ENCODE peak calls at places on chromosomes 1 and 21, in six cellular contexts. V is AG04449, S is brain microvascular endothelial cell, D is AG10803, I is transverse colon, G is K562. B is an unnamed sample.

GRCh38 chr1:13935336-13935735 is 235.3 kb downstream of the PRDM2 start:
- DNase-seq in I (no peak), S (no peak), G (no peak), D (no peak), V (no peak), B (no peak)

GRCh38 chr1:193222079-193222615 is 35.7 kb upstream of the B3GALT2 start:
- DNase-seq in G (no peak), V (no peak), I (no peak), S (no peak), D (no peak), B (peak; percentile 21)

GRCh38 chr1:213681788-213682340 is 305.9 kb upstream of the PROX1 start:
- DNase-seq in D (no peak), S (no peak), G (no peak), I (no peak), V (no peak), B (no peak)

GRCh38 chr1:65881070-65881594 is 88.4 kb downstream of the PDE4B start:
- DNase-seq in I (no peak), V (no peak), D (peak; percentile 65), G (no peak), S (no peak), B (peak; percentile 1)

GRCh38 chr1:39043513-39043912 is 17.4 kb downstream of the NDUFS5 start:
- DNase-seq in S (no peak), D (no peak), V (no peak), I (no peak), G (no peak), B (no peak)

GRCh38 chr1:22223176-22223575 is 80.3 kb upstream of the WNT4 start:
- DNase-seq in G (no peak), I (no peak), D (no peak), V (no peak), S (no peak), B (no peak)

GRCh38 chr1:8667869-8668595 is 149.4 kb downstream of the RERE start:
- DNase-seq in D (peak; percentile 59), G (no peak), S (no peak), V (no peak), I (peak; percentile 27), B (peak; percentile 50)

GRCh38 chr21:30642564-30642963 is at the start of gene KRTAP20-3:
- DNase-seq in V (no peak), I (no peak), G (no peak), S (no peak), D (no peak), B (no peak)

GRCh38 chr1:161919229-161919628 is 104.4 kb downstream of the OLFML2B start:
- DNase-seq in S (no peak), I (no peak), G (no peak), V (no peak), D (no peak), B (no peak)

GRCh38 chr1:225814381-225814780 is 4.5 kb downstream of the EPHX1 start:
- DNase-seq in D (no peak), I (no peak), V (no peak), S (no peak), G (no peak), B (no peak)

GRCh38 chr1:203572134-203572625 is 54.5 kb upstream of the ATP2B4 start:
- DNase-seq in G (no peak), D (peak; percentile 60), V (no peak), S (peak; percentile 85), I (no peak), B (peak; percentile 80)

GRCh38 chr1:56123421-56123820 is 455.9 kb downstream of the PLPP3 start:
- DNase-seq in I (no peak), G (no peak), D (peak; percentile 45), S (peak; percentile 82), V (no peak), B (peak; percentile 50)

GRCh38 chr1:15443281-15443680 is 5.0 kb downstream of the CTRC start:
- DNase-seq in I (no peak), G (no peak), V (no peak), D (no peak), S (no peak), B (no peak)

GRCh38 chr1:92804721-92805169 is 19.8 kb upstream of the EVI5 start:
- DNase-seq in D (peak; percentile 88), S (peak; percentile 99), I (peak; percentile 79), G (peak; percentile 61), V (peak; percentile 78), B (peak; percentile 99)

GRCh38 chr1:112849425-112849966 is 106.5 kb downstream of the SLC16A1 start:
- DNase-seq in S (peak; percentile 42), G (no peak), I (peak; percentile 31), D (peak; percentile 21), V (no peak), B (peak; percentile 39)

GRCh38 chr1:45266151-45266801 is 59.9 kb upstream of the ZSWIM5 start:
- DNase-seq in G (no peak), V (peak; percentile 49), D (peak; percentile 22), I (peak; percentile 45), S (peak; percentile 97), B (peak; percentile 91)

GRCh38 chr1:25051504-25051903 is 121.4 kb upstream of the RUNX3 start:
- DNase-seq in S (no peak), D (no peak), G (no peak), V (no peak), I (no peak), B (no peak)

GRCh38 chr1:172938676-172939075 is 112.1 kb downstream of the TNFSF18 start:
- DNase-seq in I (no peak), D (peak; percentile 83), S (no peak), V (no peak), G (no peak), B (peak; percentile 74)

GRCh38 chr1:204777591-204777990 is 92.1 kb upstream of the LRRN2 start:
- DNase-seq in G (no peak), S (no peak), D (no peak), I (no peak), V (no peak), B (no peak)
- H3K4me3 ChIP-seq in G (no peak overlapping the region), S (no peak overlapping the region), D (no peak overlapping the region), I (no peak overlapping the region), V (no peak overlapping the region), B (no peak overlapping the region)

GRCh38 chr1:110265186-110265585 is 55.1 kb downstream of the KCNC4 start:
- DNase-seq in V (no peak), G (no peak), S (no peak), I (no peak), D (no peak), B (no peak)

GRCh38 chr1:110262296-110262695 is 52.2 kb downstream of the KCNC4 start:
- DNase-seq in D (no peak), V (no peak), G (no peak), I (no peak), S (no peak), B (no peak)

GRCh38 chr1:110260194-110260593 is 50.1 kb downstream of the KCNC4 start:
- DNase-seq in D (no peak), V (no peak), G (no peak), I (no peak), S (no peak), B (no peak)

GRCh38 chr1:110264430-110264829 is 54.3 kb downstream of the KCNC4 start:
- DNase-seq in I (no peak), G (no peak), D (no peak), S (no peak), V (no peak), B (peak; percentile 18)

DNA sequence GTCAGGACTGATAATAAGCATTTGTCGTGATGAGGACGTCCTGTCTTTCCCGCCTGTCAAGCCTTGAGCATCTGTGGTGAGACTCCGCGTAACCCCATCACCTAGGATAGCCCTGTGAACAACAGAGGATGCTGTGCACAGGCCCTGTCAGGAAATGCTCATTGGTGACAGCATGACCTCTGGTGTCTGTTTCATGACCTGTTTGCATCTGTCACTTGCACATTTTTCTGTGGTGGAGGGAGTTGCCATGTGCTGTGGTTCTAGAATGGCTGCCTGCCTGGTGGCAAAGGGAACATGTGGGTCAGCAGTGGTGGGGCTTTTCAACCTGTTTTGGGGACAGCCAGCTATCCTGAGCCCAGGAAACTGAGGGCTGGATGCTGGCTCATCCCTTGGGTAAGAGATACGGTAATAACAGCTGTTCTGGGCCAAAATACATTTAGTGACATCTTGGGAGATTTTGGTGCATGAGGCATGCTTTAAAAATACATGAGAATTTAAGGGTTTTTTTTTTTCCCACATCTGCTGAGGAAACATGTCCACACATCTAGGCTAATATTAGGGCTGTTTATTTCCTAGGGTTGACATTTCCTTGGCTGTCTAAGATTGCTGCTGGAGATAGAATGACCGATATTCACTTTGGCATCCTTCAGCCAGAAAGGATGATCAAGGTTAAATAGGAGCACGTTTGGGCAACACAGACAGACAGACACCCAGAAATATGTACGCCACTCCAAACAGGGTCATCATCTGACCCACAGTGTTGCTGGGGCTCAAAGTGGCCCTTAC is 52.9 kb downstream of the KCNC4 start:
- DNase-seq in V (no peak), G (peak; percentile 56), I (no peak), S (no peak), D (no peak), B (no peak)
- TF ChIP-seq CTCF in V (no peak), G (peak; percentile 23), I (no peak), S (no peak), D (no peak), B (no peak)

DNA sequence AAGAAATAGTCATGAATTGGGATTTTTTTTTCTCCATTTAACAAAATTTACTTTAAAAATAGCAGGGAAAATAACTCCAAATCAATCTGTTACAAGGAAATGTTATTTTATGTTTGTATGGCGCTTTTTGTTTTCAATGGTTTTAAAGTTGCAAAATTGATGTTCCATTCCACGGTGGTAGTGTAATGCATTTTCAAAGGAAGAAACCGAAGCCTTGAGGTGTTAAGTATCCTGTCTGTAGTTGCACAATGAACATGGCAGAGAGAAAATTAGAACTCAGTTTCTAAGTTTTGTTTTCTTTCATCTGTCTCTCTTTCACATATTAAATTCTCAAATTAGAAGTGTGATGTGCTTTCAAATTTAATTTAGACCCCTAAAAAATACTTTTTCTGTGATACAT is 841.8 kb downstream of the USP25 start:
- DNase-seq in V (no peak), S (no peak), I (no peak), D (peak; percentile 5), G (no peak), B (no peak)
- H3K4me3 ChIP-seq in V (no peak overlapping the region), S (no peak overlapping the region), I (no peak overlapping the region), D (no peak overlapping the region), G (no peak overlapping the region), B (no peak overlapping the region)

GRCh38 chr21:42850866-42851391 is 28.4 kb downstream of the WDR4 start:
- DNase-seq in I (no peak), V (no peak), S (peak; percentile 5), G (peak; percentile 64), D (peak; percentile 15), B (peak; percentile 24)
- TF ChIP-seq CTCF in I (peak; percentile 27), V (peak; percentile 55), S (peak; percentile 62), G (peak; percentile 68), D (peak; percentile 38), B (peak; percentile 42)

GRCh38 chr1:6352138-6352563 is 41.4 kb downstream of the ACOT7 start:
- DNase-seq in S (no peak), I (peak; percentile 60), D (no peak), G (peak; percentile 38), V (no peak), B (no peak)
- H3K4me3 ChIP-seq in S (no peak overlapping the region), I (no peak overlapping the region), D (no peak overlapping the region), G (no peak overlapping the region), V (no peak overlapping the region), B (no peak overlapping the region)

GRCh38 chr1:40782371-40782956 is 1.1 kb upstream of the KCNQ4 start:
- DNase-seq in D (no peak), V (no peak), G (no peak), S (no peak), I (peak; percentile 60), B (no peak)
- TF ChIP-seq CTCF in D (no peak), V (no peak), G (no peak), S (peak; percentile 33), I (no peak), B (no peak)